ENCODE peak calls at places on chromosomes 13 and 19, in nine cellular contexts. One of them, this sample, is unnamed. For H3K4me1 and H3K36me3, the result is how much of the 10 kb centered on the place peaks cover.

GRCh38 chr13:69458013-69458412 is 649.6 kb upstream of the ATXN8OS start:
- DNase-seq in neural progenitor cell: no peak
- DNase-seq in neuronal stem cell: no peak
- DNase-seq in hepatocyte: no peak
- DNase-seq in gastrocnemius medialis: no peak
- DNase-seq in pancreas: no peak
- DNase-seq in tibial nerve: no peak
- DNase-seq in RWPE2: no peak
- DNase-seq in aorta: no peak
- DNase-seq in this sample: no peak

GRCh38 chr13:114140131-114140908 is 7.9 kb upstream of the RASA3 start:
- DNase-seq in RWPE2: peak
- DNase-seq in neuronal stem cell: no peak
- DNase-seq in gastrocnemius medialis: no peak
- DNase-seq in neural progenitor cell: no peak
- DNase-seq in tibial nerve: no peak
- DNase-seq in pancreas: no peak
- DNase-seq in hepatocyte: no peak
- DNase-seq in aorta: no peak
- DNase-seq in this sample: no peak

GRCh38 chr13:113665582-113666323 is 1.3 kb upstream of the GRK1 start:
- DNase-seq in neuronal stem cell: no peak
- DNase-seq in tibial nerve: peak
- DNase-seq in hepatocyte: no peak
- DNase-seq in neural progenitor cell: no peak
- DNase-seq in RWPE2: no peak
- DNase-seq in pancreas: peak
- DNase-seq in gastrocnemius medialis: peak
- DNase-seq in aorta: peak
- DNase-seq in this sample: no peak

GRCh38 chr19:6242677-6243076 is 37.1 kb downstream of the MLLT1 start:
- DNase-seq in neural progenitor cell: no peak
- DNase-seq in RWPE2: no peak
- DNase-seq in tibial nerve: no peak
- DNase-seq in hepatocyte: no peak
- DNase-seq in gastrocnemius medialis: no peak
- DNase-seq in neuronal stem cell: no peak
- DNase-seq in pancreas: no peak
- DNase-seq in aorta: no peak
- DNase-seq in this sample: no peak

GRCh38 chr19:13817018-13817614 is 21.9 kb downstream of the ZSWIM4 start:
- DNase-seq in neural progenitor cell: peak
- DNase-seq in gastrocnemius medialis: no peak
- DNase-seq in hepatocyte: peak
- DNase-seq in pancreas: peak
- DNase-seq in tibial nerve: no peak
- DNase-seq in neuronal stem cell: no peak
- DNase-seq in RWPE2: peak
- DNase-seq in aorta: no peak
- DNase-seq in this sample: no peak

GRCh38 chr19:7115721-7116120 is 46.2 kb downstream of the ZNF557 start:
- DNase-seq in pancreas: no peak
- DNase-seq in RWPE2: no peak
- DNase-seq in neural progenitor cell: no peak
- DNase-seq in hepatocyte: no peak
- DNase-seq in gastrocnemius medialis: no peak
- DNase-seq in tibial nerve: no peak
- DNase-seq in aorta: no peak
- DNase-seq in neuronal stem cell: no peak
- DNase-seq in this sample: no peak

GRCh38 chr13:21638319-21639282 is 32.3 kb upstream of the FGF9 start:
- DNase-seq in tibial nerve: no peak
- DNase-seq in neural progenitor cell: no peak
- DNase-seq in RWPE2: no peak
- DNase-seq in neuronal stem cell: peak
- DNase-seq in pancreas: peak
- DNase-seq in gastrocnemius medialis: no peak
- DNase-seq in aorta: no peak
- DNase-seq in hepatocyte: peak
- DNase-seq in this sample: peak

GRCh38 chr19:5578094-5578846 is 10.5 kb upstream of the TINCR start:
- DNase-seq in neural progenitor cell: peak
- DNase-seq in hepatocyte: peak
- DNase-seq in tibial nerve: no peak
- DNase-seq in neuronal stem cell: peak
- DNase-seq in RWPE2: no peak
- DNase-seq in pancreas: peak
- DNase-seq in gastrocnemius medialis: peak
- DNase-seq in aorta: peak
- DNase-seq in this sample: peak

GRCh38 chr13:91805605-91806004 is 407.2 kb downstream of the GPC5 start:
- DNase-seq in gastrocnemius medialis: no peak
- DNase-seq in RWPE2: no peak
- DNase-seq in neural progenitor cell: no peak
- DNase-seq in aorta: no peak
- DNase-seq in hepatocyte: no peak
- DNase-seq in pancreas: no peak
- DNase-seq in tibial nerve: no peak
- DNase-seq in neuronal stem cell: no peak
- DNase-seq in this sample: no peak

GRCh38 chr19:31173991-31174390 is 175.2 kb downstream of the TSHZ3 start:
- DNase-seq in RWPE2: no peak
- DNase-seq in tibial nerve: no peak
- DNase-seq in hepatocyte: no peak
- DNase-seq in gastrocnemius medialis: no peak
- DNase-seq in pancreas: no peak
- DNase-seq in aorta: no peak
- DNase-seq in neural progenitor cell: no peak
- DNase-seq in neuronal stem cell: no peak
- DNase-seq in this sample: no peak

GRCh38 chr13:26910754-26911465 is 150.3 kb upstream of the GPR12 start:
- DNase-seq in aorta: no peak
- DNase-seq in tibial nerve: no peak
- DNase-seq in gastrocnemius medialis: no peak
- DNase-seq in hepatocyte: no peak
- DNase-seq in RWPE2: no peak
- DNase-seq in neuronal stem cell: no peak
- DNase-seq in pancreas: no peak
- DNase-seq in neural progenitor cell: no peak
- DNase-seq in this sample: no peak

GRCh38 chr13:59012731-59013130 is 1151.0 kb downstream of the DIAPH3 start:
- DNase-seq in pancreas: no peak
- DNase-seq in neural progenitor cell: no peak
- DNase-seq in aorta: no peak
- DNase-seq in gastrocnemius medialis: no peak
- DNase-seq in neuronal stem cell: no peak
- DNase-seq in RWPE2: no peak
- DNase-seq in tibial nerve: no peak
- DNase-seq in hepatocyte: no peak
- DNase-seq in this sample: no peak

GRCh38 chr13:41652735-41653361 is 195.5 kb downstream of the RGCC start:
- DNase-seq in aorta: no peak
- DNase-seq in gastrocnemius medialis: no peak
- DNase-seq in neuronal stem cell: peak
- DNase-seq in pancreas: no peak
- DNase-seq in neural progenitor cell: peak
- DNase-seq in hepatocyte: peak
- DNase-seq in RWPE2: no peak
- DNase-seq in tibial nerve: no peak
- DNase-seq in this sample: peak

GRCh38 chr13:67740871-67741475 is 510.8 kb upstream of the PCDH9 start:
- DNase-seq in hepatocyte: no peak
- DNase-seq in RWPE2: no peak
- DNase-seq in aorta: no peak
- DNase-seq in neural progenitor cell: no peak
- DNase-seq in pancreas: no peak
- DNase-seq in neuronal stem cell: no peak
- DNase-seq in tibial nerve: no peak
- DNase-seq in gastrocnemius medialis: no peak
- DNase-seq in this sample: no peak

GRCh38 chr19:17137417-17137816 is 61.8 kb downstream of the MYO9B start:
- DNase-seq in neuronal stem cell: no peak
- DNase-seq in neural progenitor cell: no peak
- DNase-seq in pancreas: no peak
- DNase-seq in aorta: no peak
- DNase-seq in gastrocnemius medialis: no peak
- DNase-seq in hepatocyte: no peak
- DNase-seq in tibial nerve: no peak
- DNase-seq in RWPE2: no peak
- DNase-seq in this sample: no peak

GRCh38 chr19:17136617-17137016 is 61.0 kb downstream of the MYO9B start:
- DNase-seq in hepatocyte: no peak
- DNase-seq in neuronal stem cell: no peak
- DNase-seq in tibial nerve: no peak
- DNase-seq in pancreas: no peak
- DNase-seq in aorta: no peak
- DNase-seq in neural progenitor cell: no peak
- DNase-seq in RWPE2: no peak
- DNase-seq in gastrocnemius medialis: no peak
- DNase-seq in this sample: no peak

GRCh38 chr19:17138937-17139598 is 63.5 kb downstream of the MYO9B start:
- DNase-seq in tibial nerve: no peak
- DNase-seq in pancreas: peak
- DNase-seq in RWPE2: no peak
- DNase-seq in neural progenitor cell: no peak
- DNase-seq in aorta: no peak
- DNase-seq in hepatocyte: no peak
- DNase-seq in neuronal stem cell: no peak
- DNase-seq in gastrocnemius medialis: peak
- DNase-seq in this sample: no peak

DNA sequence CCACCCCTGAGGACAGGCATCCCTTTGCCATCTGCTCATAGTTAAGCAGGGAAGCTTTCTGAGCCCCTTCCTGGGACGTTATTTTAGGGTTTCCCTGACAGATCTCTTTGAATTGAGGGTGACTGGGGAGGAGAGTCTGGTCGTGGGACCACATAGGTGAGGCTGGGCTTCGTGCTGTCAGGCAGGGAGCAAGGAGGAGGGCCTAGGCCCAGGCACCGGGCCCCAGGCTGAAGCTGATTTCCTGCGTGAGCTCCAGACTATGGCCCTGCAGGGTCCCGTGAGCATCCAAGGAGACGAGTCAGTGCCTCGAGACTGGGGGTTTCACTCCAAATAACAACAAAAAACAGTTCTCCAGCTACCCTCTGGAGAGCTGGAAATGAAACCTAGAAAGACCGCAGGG is 60.4 kb downstream of the MYO9B start:
- DNase-seq in RWPE2: no peak
- DNase-seq in neural progenitor cell: peak
- DNase-seq in neuronal stem cell: no peak
- DNase-seq in hepatocyte: no peak
- DNase-seq in aorta: no peak
- DNase-seq in pancreas: no peak
- DNase-seq in tibial nerve: no peak
- DNase-seq in gastrocnemius medialis: no peak
- DNase-seq in this sample: no peak
- H3K4me1 ChIP-seq in RWPE2: under half
- H3K4me1 ChIP-seq in neural progenitor cell: under half
- H3K4me1 ChIP-seq in neuronal stem cell: under half
- H3K4me1 ChIP-seq in hepatocyte: under half
- H3K4me1 ChIP-seq in aorta: under half
- H3K4me1 ChIP-seq in pancreas: under half
- H3K4me1 ChIP-seq in tibial nerve: under half
- H3K4me1 ChIP-seq in gastrocnemius medialis: under half
- H3K4me1 ChIP-seq in this sample: under half

GRCh38 chr19:19059837-19060611 is 3.8 kb upstream of the SLC25A42 start:
- DNase-seq in neural progenitor cell: no peak
- DNase-seq in neuronal stem cell: no peak
- DNase-seq in hepatocyte: no peak
- DNase-seq in gastrocnemius medialis: no peak
- DNase-seq in RWPE2: no peak
- DNase-seq in pancreas: no peak
- DNase-seq in tibial nerve: no peak
- DNase-seq in aorta: no peak
- DNase-seq in this sample: no peak
- H3K36me3 ChIP-seq in neural progenitor cell: under half
- H3K36me3 ChIP-seq in neuronal stem cell: half or more
- H3K36me3 ChIP-seq in hepatocyte: under half
- H3K36me3 ChIP-seq in gastrocnemius medialis: under half
- H3K36me3 ChIP-seq in RWPE2: under half
- H3K36me3 ChIP-seq in pancreas: under half
- H3K36me3 ChIP-seq in tibial nerve: under half
- H3K36me3 ChIP-seq in aorta: under half
- H3K36me3 ChIP-seq in this sample: under half

DNA sequence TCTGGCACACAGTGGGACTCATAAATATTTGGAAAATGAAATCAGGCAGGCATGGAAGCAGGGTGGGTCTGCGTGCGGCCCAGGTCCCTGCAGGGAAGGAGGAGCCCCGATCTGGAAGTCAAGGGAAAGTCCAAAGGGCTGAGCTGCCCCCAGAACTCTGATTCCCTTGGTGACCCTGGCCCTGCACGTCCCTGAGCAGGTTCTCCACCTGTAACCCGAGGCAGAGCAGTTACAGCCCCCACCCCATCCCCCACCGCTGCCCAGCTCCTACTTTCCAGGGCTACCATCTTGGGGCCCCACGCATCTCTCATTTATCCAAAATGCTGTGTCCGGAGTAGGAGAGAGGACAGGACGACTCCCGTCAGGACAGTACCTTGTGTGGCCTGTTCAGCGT is 2.1 kb downstream of the PLEKHF1 start:
- DNase-seq in gastrocnemius medialis: peak
- DNase-seq in RWPE2: no peak
- DNase-seq in neuronal stem cell: no peak
- DNase-seq in aorta: no peak
- DNase-seq in pancreas: no peak
- DNase-seq in tibial nerve: no peak
- DNase-seq in neural progenitor cell: no peak
- DNase-seq in hepatocyte: no peak
- DNase-seq in this sample: no peak
- H3K4me1 ChIP-seq in gastrocnemius medialis: half or more
- H3K4me1 ChIP-seq in RWPE2: under half
- H3K4me1 ChIP-seq in neuronal stem cell: under half
- H3K4me1 ChIP-seq in aorta: under half
- H3K4me1 ChIP-seq in pancreas: under half
- H3K4me1 ChIP-seq in tibial nerve: under half
- H3K4me1 ChIP-seq in neural progenitor cell: under half
- H3K4me1 ChIP-seq in hepatocyte: under half
- H3K4me1 ChIP-seq in this sample: half or more

DNA sequence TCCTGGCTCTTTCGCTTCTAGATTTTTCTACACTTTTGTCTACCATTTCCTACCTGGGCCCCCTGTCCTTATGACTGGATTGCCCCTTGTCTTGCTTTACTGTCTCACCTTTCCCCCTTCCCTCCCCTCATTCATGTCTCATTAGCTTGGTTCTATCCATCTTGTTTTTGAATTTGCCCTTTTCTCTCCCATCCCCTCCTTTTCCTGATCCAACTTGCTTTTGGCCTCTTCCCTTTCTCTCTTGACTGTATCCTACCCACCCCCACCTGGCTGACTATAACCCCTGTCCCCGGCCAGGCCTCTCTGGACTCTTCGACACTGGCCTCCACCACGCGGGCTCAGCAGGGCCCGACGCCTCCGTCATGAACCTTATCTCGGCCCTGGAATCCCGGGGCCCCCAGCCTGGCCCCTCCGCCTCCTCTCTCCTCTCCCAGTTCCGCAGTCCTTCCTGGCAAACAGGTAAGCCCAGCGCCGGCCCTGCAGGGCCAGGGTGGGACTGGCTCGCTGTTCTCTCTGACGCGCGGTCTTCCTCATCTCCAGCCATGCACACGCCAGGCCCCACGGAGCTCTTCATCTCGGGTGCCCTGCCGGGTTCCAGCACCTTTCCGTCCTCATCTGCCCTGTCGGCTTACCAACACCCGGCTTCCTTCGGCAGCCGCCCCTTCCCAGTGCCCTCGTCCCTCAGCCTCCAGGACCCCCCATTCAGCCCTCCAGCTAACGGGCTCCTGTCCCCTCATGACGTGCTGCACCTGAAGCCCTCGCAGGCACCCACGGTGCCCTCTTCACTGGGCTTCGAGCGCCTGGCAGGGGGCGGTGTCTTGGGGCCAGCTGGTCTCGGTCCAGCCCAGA is 3.4 kb downstream of the PRR12 start:
- DNase-seq in RWPE2: no peak
- DNase-seq in tibial nerve: no peak
- DNase-seq in aorta: no peak
- DNase-seq in neural progenitor cell: no peak
- DNase-seq in gastrocnemius medialis: no peak
- DNase-seq in neuronal stem cell: no peak
- DNase-seq in hepatocyte: peak
- DNase-seq in pancreas: peak
- DNase-seq in this sample: no peak
- H3K36me3 ChIP-seq in RWPE2: under half
- H3K36me3 ChIP-seq in tibial nerve: under half
- H3K36me3 ChIP-seq in aorta: under half
- H3K36me3 ChIP-seq in neural progenitor cell: under half
- H3K36me3 ChIP-seq in gastrocnemius medialis: under half
- H3K36me3 ChIP-seq in neuronal stem cell: under half
- H3K36me3 ChIP-seq in hepatocyte: under half
- H3K36me3 ChIP-seq in pancreas: under half
- H3K36me3 ChIP-seq in this sample: half or more